ENCODE peak calls at places on chromosomes 16 and 17, in eight cellular contexts. U, H, L, B, C, A, N and V are unnamed samples.

GRCh38 chr17:17132746-17133145 is 73.4 kb downstream of the PLD6 start:
- DNase-seq in H (no peak), N (no peak), L (no peak), A (peak; percentile 54), U (no peak), B (no peak), C (no peak), V (no peak)

GRCh38 chr17:29019475-29020181 is 13.8 kb upstream of the SEZ6 start:
- DNase-seq in A (no peak), U (peak; percentile 31), C (no peak), B (no peak), H (no peak), L (no peak), N (no peak), V (no peak)

GRCh38 chr16:77696149-77696548 is 26.2 kb upstream of the NUDT7 start:
- DNase-seq in A (no peak), L (no peak), B (no peak), N (no peak), C (no peak), U (no peak), H (no peak), V (no peak)

GRCh38 chr16:57471852-57472664 is 9.6 kb downstream of the POLR2C start:
- DNase-seq in C (peak; percentile 56), B (no peak), H (no peak), L (no peak), U (no peak), N (no peak), A (no peak), V (no peak)

GRCh38 chr17:9199474-9200196 is 178.3 kb downstream of the NTN1 start:
- DNase-seq in H (no peak), U (no peak), A (no peak), C (no peak), L (no peak), B (no peak), N (no peak), V (no peak)

GRCh38 chr17:7034955-7035590 is 742 bp upstream of the SLC16A13 start:
- DNase-seq in B (no peak), N (no peak), L (peak; percentile 30), U (no peak), H (no peak), A (no peak), C (no peak), V (no peak)

GRCh38 chr17:9839433-9839832 is 13.7 kb downstream of the GLP2R start:
- DNase-seq in B (no peak), L (no peak), A (no peak), H (no peak), C (no peak), N (no peak), U (no peak), V (no peak)

GRCh38 chr16:74226361-74226979 is 70.1 kb upstream of the PSMD7 start:
- DNase-seq in U (no peak), L (no peak), C (no peak), N (no peak), H (no peak), A (peak; percentile 12), B (no peak), V (no peak)

GRCh38 chr16:57427307-57427706 is 19.9 kb downstream of the CIAPIN1 start:
- DNase-seq in B (no peak), A (no peak), H (no peak), U (peak; percentile 17), N (no peak), L (no peak), C (no peak), V (no peak)

GRCh38 chr16:23907903-23908302 is 72.1 kb downstream of the PRKCB start:
- DNase-seq in A (no peak), N (no peak), H (no peak), B (no peak), U (no peak), C (no peak), L (no peak), V (no peak)

GRCh38 chr16:56910654-56911539 is 21.0 kb upstream of the HERPUD1 start:
- DNase-seq in U (no peak), A (no peak), B (no peak), C (peak; percentile 72), H (peak; percentile 35), N (no peak), L (peak; percentile 77), V (no peak)

GRCh38 chr16:25464058-25464457 is 206.4 kb upstream of the ZKSCAN2 start:
- DNase-seq in C (no peak), A (no peak), N (no peak), L (no peak), B (no peak), H (no peak), U (no peak), V (no peak)

GRCh38 chr16:49463529-49463928 is 89.9 kb downstream of the C16orf78 start:
- DNase-seq in L (peak; percentile 94), C (peak; percentile 61), A (peak; percentile 47), U (peak; percentile 44), B (no peak), N (no peak), H (no peak), V (no peak)

GRCh38 chr17:43547659-43548256 is 1.6 kb upstream of the ETV4 start:
- DNase-seq in U (no peak), A (no peak), L (no peak), B (no peak), C (no peak), H (no peak), N (no peak), V (no peak)

GRCh38 chr17:19414396-19415280 is 3.6 kb downstream of the RNF112 start:
- DNase-seq in H (no peak), N (no peak), C (peak; percentile 52), L (no peak), U (no peak), A (no peak), B (no peak), V (no peak)

GRCh38 chr17:58158181-58158580 is 8.6 kb upstream of the OR4D2 start:
- DNase-seq in H (no peak), A (no peak), B (no peak), C (no peak), N (no peak), U (no peak), L (no peak), V (no peak)

GRCh38 chr16:5328546-5328945 is 231.0 kb upstream of the EEF2KMT start:
- DNase-seq in A (no peak), U (no peak), N (no peak), C (no peak), H (no peak), B (no peak), L (no peak), V (no peak)

GRCh38 chr17:49616086-49616485 is 40.4 kb downstream of the NXPH3 start:
- DNase-seq in A (no peak), B (no peak), C (no peak), H (no peak), L (peak; percentile 12), U (no peak), N (no peak), V (no peak)

GRCh38 chr16:31875112-31875803 is 1.7 kb downstream of the ZNF267 start:
- DNase-seq in B (no peak), U (no peak), H (no peak), L (no peak), A (no peak), C (no peak), N (no peak), V (no peak)

GRCh38 chr16:84059111-84059510 is 16.5 kb upstream of the SLC38A8 start:
- DNase-seq in H (no peak), L (no peak), B (no peak), U (no peak), A (no peak), C (no peak), N (no peak), V (no peak)

GRCh38 chr16:3038256-3038655 is 1.5 kb upstream of the BICDL2 start:
- DNase-seq in B (no peak), H (no peak), A (no peak), C (no peak), U (peak; percentile 88), L (no peak), N (no peak), V (no peak)

GRCh38 chr17:27155866-27156265 is 138.0 kb upstream of the WSB1 start:
- DNase-seq in H (no peak), U (no peak), C (no peak), N (no peak), B (no peak), A (no peak), L (no peak), V (peak; percentile 21)
- H3K9me3 ChIP-seq in H (no peaks in the 10 kb centered on the region), U (no peaks in the 10 kb centered on the region), C (no peaks in the 10 kb centered on the region), N (no peaks in the 10 kb centered on the region), B (no peaks in the 10 kb centered on the region), A (peaks cover 52% of the 10 kb centered on the region), L (no peaks in the 10 kb centered on the region), V (no peaks in the 10 kb centered on the region)

GRCh38 chr17:31319253-31319661 is 2.2 kb downstream of the EVI2A start:
- DNase-seq in A (no peak), C (no peak), L (peak; percentile 44), B (no peak), N (no peak), U (no peak), H (no peak), V (no peak)
- H3K4me3 ChIP-seq in A (no peak overlapping the region), C (no peak overlapping the region), L (peak overlapping the region; percentile 82), B (no peak overlapping the region), N (peak overlapping the region; percentile 47), U (peak overlapping the region; percentile 2), H (no peak overlapping the region), V (peak overlapping the region; percentile 45)

GRCh38 chr17:81081619-81082176 is 46.7 kb downstream of the BAIAP2 start:
- DNase-seq in N (no peak), B (no peak), A (no peak), C (no peak), H (no peak), L (no peak), U (peak; percentile 63), V (no peak)
- H3K27ac ChIP-seq in N (no peak overlapping the region), B (peak overlapping the region; percentile 74), A (no peak overlapping the region), C (no peak overlapping the region), H (no peak overlapping the region), L (no peak overlapping the region), U (peak overlapping the region; percentile 90), V (peak overlapping the region; percentile 87)

GRCh38 chr17:5092139-5093010 is 14.1 kb downstream of the ZFP3 start:
- DNase-seq in C (no peak), U (no peak), B (no peak), A (no peak), H (no peak), N (no peak), L (no peak), V (no peak)
- H3K9me3 ChIP-seq in C (peaks cover 89% of the 10 kb centered on the region), U (peaks cover 100% of the 10 kb centered on the region), B (peaks cover 92% of the 10 kb centered on the region), A (peaks cover 31% of the 10 kb centered on the region), H (peaks cover 100% of the 10 kb centered on the region), N (peaks cover 96% of the 10 kb centered on the region), L (no peaks in the 10 kb centered on the region), V (peaks cover 96% of the 10 kb centered on the region)